ENCODE peak calls at places on chromosomes 3 and 15, in ten cellular contexts. K is sigmoid colon, N is suprapubic skin, E is endothelial cell of umbilical vein, B is breast epithelium, A is ovary, W is uterus, V is lower leg skin, R is Peyer's patch, F is right lobe of liver. I is an unnamed sample.

GRCh38 chr3:188693435-188693834 is 478.3 kb upstream of the TPRG1 start:
- DNase-seq in A (no peak), N (no peak), E (no peak), V (no peak), F (no peak), W (no peak), R (no peak), B (no peak), K (no peak), I (no peak)

GRCh38 chr3:71152039-71152891 is 431.3 kb downstream of the FOXP1 start:
- DNase-seq in K (no peak), W (no peak), E (no peak), N (no peak), V (no peak), F (no peak), A (no peak), R (no peak), B (no peak), I (no peak)

GRCh38 chr3:18732474-18732873 is 307.3 kb upstream of the SATB1 start:
- DNase-seq in B (no peak), R (no peak), W (no peak), V (no peak), A (no peak), N (no peak), K (no peak), F (no peak), E (no peak), I (no peak)

GRCh38 chr15:53193149-53193548 is 403.0 kb upstream of the ONECUT1 start:
- DNase-seq in E (peak), K (no peak), V (no peak), N (no peak), B (no peak), W (no peak), A (no peak), F (no peak), R (no peak), I (no peak)

GRCh38 chr3:76683256-76683655 is 356.6 kb upstream of the ROBO2 start:
- DNase-seq in B (no peak), F (no peak), R (no peak), V (no peak), K (no peak), E (no peak), A (no peak), W (no peak), N (no peak), I (no peak)

GRCh38 chr3:99638244-99638948 is at the start of gene COL8A1:
- DNase-seq in E (peak), B (peak), V (no peak), N (peak), F (no peak), K (peak), W (peak), R (no peak), A (peak), I (no peak)

GRCh38 chr3:5122030-5122740 is at the start of gene ARL8B:
- DNase-seq in F (peak), V (peak), W (peak), N (peak), E (peak), A (peak), B (peak), R (peak), K (peak), I (peak)

GRCh38 chr3:188316021-188316722 is 162.2 kb downstream of the LPP start:
- DNase-seq in K (no peak), A (no peak), E (no peak), R (no peak), V (no peak), W (no peak), B (no peak), F (no peak), N (no peak), I (no peak)

GRCh38 chr3:187775549-187775948 is 30.3 kb upstream of the BCL6 start:
- DNase-seq in A (no peak), V (no peak), W (no peak), B (no peak), F (no peak), R (no peak), N (no peak), K (no peak), E (no peak), I (no peak)

GRCh38 chr3:114241259-114241658 is 3.9 kb upstream of the ZNF80 start:
- DNase-seq in W (no peak), R (no peak), V (no peak), N (no peak), A (no peak), K (no peak), F (no peak), B (no peak), E (no peak), I (no peak)

GRCh38 chr15:100265641-100266035 is 76.1 kb downstream of the ADAMTS17 start:
- DNase-seq in R (no peak), F (no peak), A (no peak), V (peak), K (no peak), B (no peak), E (no peak), W (no peak), N (no peak), I (no peak)

GRCh38 chr3:4474683-4475490 is 7.8 kb upstream of the SUMF1 start:
- DNase-seq in K (no peak), A (no peak), N (no peak), E (peak), F (peak), R (peak), W (no peak), V (no peak), B (no peak), I (peak)

GRCh38 chr3:63687569-63688233 is 35.2 kb downstream of the SNTN start:
- DNase-seq in E (no peak), N (no peak), V (no peak), W (no peak), A (no peak), R (no peak), B (no peak), K (no peak), F (no peak), I (no peak)

GRCh38 chr3:93981649-93982048 is 1.7 kb downstream of the ARL13B start:
- DNase-seq in E (no peak), K (no peak), R (no peak), F (no peak), B (no peak), W (no peak), N (no peak), A (no peak), V (no peak), I (no peak)

GRCh38 chr3:11498646-11499045 is 145.1 kb downstream of the VGLL4 start:
- DNase-seq in B (no peak), K (peak), F (peak), N (no peak), A (peak), W (no peak), E (peak), R (peak), V (no peak), I (no peak)

GRCh38 chr3:129594907-129595390 is 11.5 kb downstream of the PLXND1 start:
- DNase-seq in B (no peak), V (no peak), A (no peak), W (no peak), N (no peak), K (no peak), F (no peak), R (no peak), E (no peak), I (no peak)

GRCh38 chr3:88957751-88958452 is 149.5 kb upstream of the EPHA3 start:
- DNase-seq in A (no peak), N (no peak), K (no peak), E (no peak), W (no peak), V (no peak), B (no peak), F (no peak), R (no peak), I (no peak)

GRCh38 chr3:177379045-177379444 is 181.8 kb upstream of the TBL1XR1 start:
- DNase-seq in V (no peak), B (no peak), N (no peak), F (no peak), K (no peak), A (no peak), W (no peak), E (no peak), R (no peak), I (no peak)

GRCh38 chr15:67998599-67999122 is 55.5 kb upstream of the PIAS1 start:
- DNase-seq in V (peak), R (no peak), K (no peak), E (no peak), N (no peak), W (no peak), F (no peak), B (no peak), A (no peak), I (no peak)

GRCh38 chr3:139326707-139327106 is 17.1 kb upstream of the MRPS22 start:
- DNase-seq in W (no peak), E (no peak), F (no peak), V (peak), K (no peak), N (no peak), A (no peak), B (no peak), R (no peak), I (no peak)

GRCh38 chr15:87268675-87269074 is 987.9 kb downstream of the NTRK3 start:
- DNase-seq in R (no peak), V (no peak), N (no peak), E (no peak), B (no peak), A (no peak), W (no peak), F (no peak), K (no peak), I (no peak)

GRCh38 chr15:75177360-75178071 is 24.2 kb upstream of the C15orf39 start:
- DNase-seq in R (no peak), W (no peak), K (peak), E (no peak), F (no peak), A (no peak), B (no peak), N (no peak), V (no peak), I (no peak)

GRCh38 chr3:138944136-138944658 is 2.7 kb downstream of the FOXL2 start:
- DNase-seq in A (no peak), N (no peak), E (no peak), B (no peak), K (no peak), R (no peak), W (no peak), V (peak), F (no peak), I (no peak)

GRCh38 chr3:99532246-99532645 is 106.1 kb upstream of the COL8A1 start:
- DNase-seq in F (no peak), E (peak), K (no peak), V (no peak), R (no peak), B (no peak), N (no peak), W (no peak), A (no peak), I (no peak)

GRCh38 chr3:171770689-171771620 is 39.3 kb downstream of the PLD1 start:
- DNase-seq in A (peak), W (peak), K (no peak), F (no peak), V (no peak), N (no peak), R (no peak), E (peak), B (peak), I (no peak)

GRCh38 chr3:10119376-10119775 is 3.9 kb downstream of the BRK1 start:
- DNase-seq in B (no peak), R (no peak), E (no peak), N (no peak), K (no peak), F (no peak), A (no peak), V (no peak), W (no peak), I (no peak)

GRCh38 chr3:183917776-183918175 is 33.1 kb upstream of the PARL start:
- DNase-seq in V (no peak), K (no peak), W (no peak), R (no peak), A (no peak), N (no peak), E (no peak), F (no peak), B (no peak), I (no peak)

GRCh38 chr3:114405202-114405601 is 111.4 kb downstream of the TIGIT start:
- DNase-seq in A (no peak), V (no peak), N (no peak), R (no peak), W (no peak), B (no peak), K (no peak), F (no peak), E (no peak), I (no peak)

GRCh38 chr15:51621917-51622268 is 678 bp downstream of the DMXL2 start:
- DNase-seq in F (peak), R (peak), W (peak), V (peak), A (peak), N (peak), K (peak), B (no peak), E (peak), I (no peak)

GRCh38 chr3:23959147-23959900 is 14.2 kb downstream of the NR1D2 start:
- DNase-seq in N (no peak), B (no peak), V (no peak), A (no peak), E (peak), W (no peak), K (no peak), F (no peak), R (no peak), I (no peak)

GRCh38 chr3:125032100-125032643 is 23.6 kb downstream of the HEG1 start:
- DNase-seq in A (no peak), F (no peak), E (peak), R (no peak), V (peak), N (no peak), B (no peak), W (no peak), K (no peak), I (no peak)

GRCh38 chr15:39748276-39748675 is 34.4 kb downstream of the FSIP1 start:
- DNase-seq in E (no peak), R (no peak), V (no peak), W (no peak), B (no peak), F (no peak), N (no peak), K (no peak), A (no peak), I (no peak)

GRCh38 chr3:189573004-189573403 is 58.2 kb upstream of the TP63 start:
- DNase-seq in A (no peak), N (no peak), E (no peak), R (no peak), F (no peak), V (no peak), W (no peak), K (no peak), B (no peak), I (no peak)

GRCh38 chr15:43989938-43990337 is 163.1 kb downstream of the WDR76 start:
- DNase-seq in F (no peak), K (no peak), W (no peak), A (no peak), R (no peak), B (no peak), V (no peak), N (no peak), E (no peak), I (no peak)

GRCh38 chr15:68022061-68022460 is 32.1 kb upstream of the PIAS1 start:
- DNase-seq in W (peak), K (peak), E (no peak), B (no peak), F (no peak), A (no peak), R (no peak), N (no peak), V (no peak), I (no peak)

GRCh38 chr15:66704019-66704782 is 2.2 kb downstream of the SMAD6 start:
- DNase-seq in A (no peak), W (no peak), V (no peak), E (no peak), N (no peak), K (no peak), B (no peak), F (no peak), R (no peak), I (no peak)

GRCh38 chr15:66703540-66703941 is 1.5 kb downstream of the SMAD6 start:
- DNase-seq in N (no peak), A (peak), B (no peak), F (peak), W (no peak), E (no peak), K (no peak), V (no peak), R (no peak), I (no peak)

GRCh38 chr15:66702035-66702769 is at the start of gene SMAD6:
- DNase-seq in B (peak), R (peak), A (peak), N (peak), K (peak), F (peak), W (peak), V (peak), E (peak), I (peak)

GRCh38 chr15:66701422-66702034 is 508 bp upstream of the SMAD6 start:
- DNase-seq in B (peak), F (peak), E (no peak), R (no peak), V (peak), K (peak), W (no peak), N (no peak), A (peak), I (no peak)

GRCh38 chr15:66702770-66703539 is 919 bp downstream of the SMAD6 start:
- DNase-seq in R (no peak), A (peak), F (peak), B (no peak), N (no peak), E (no peak), W (no peak), V (no peak), K (no peak), I (no peak)
- TF ChIP-seq POLR2A in R (no peak), A (no peak), F (no peak), B (no peak), N (no peak), E (no peak), W (no peak), V (no peak), K (no peak), I (no peak)

DNA sequence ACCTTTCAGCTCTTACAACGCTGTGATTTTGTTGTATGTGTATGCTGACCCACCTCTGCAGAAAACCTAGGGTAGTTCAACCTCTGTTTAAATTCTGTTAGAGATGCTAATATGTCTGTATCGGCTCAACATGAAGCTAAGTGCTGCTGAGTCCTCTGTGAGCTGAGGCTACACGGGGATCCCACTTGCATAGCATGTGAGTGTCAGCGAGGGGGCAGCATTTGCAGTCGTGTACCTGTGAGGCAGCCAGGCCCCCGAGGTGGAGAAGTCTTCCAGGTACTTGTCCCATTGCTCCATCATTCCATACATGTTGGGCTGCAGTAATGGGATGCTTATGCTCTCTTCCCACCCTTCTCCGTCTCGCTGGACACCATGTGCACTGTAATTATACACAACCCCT is 3.7 kb downstream of the MKRN2OS start:
- DNase-seq in E (no peak), A (peak), V (no peak), N (no peak), R (no peak), B (no peak), F (no peak), W (no peak), K (no peak), I (no peak)
- TF ChIP-seq CTCF in E (no peak), A (no peak), V (no peak), N (no peak), R (no peak), B (no peak), F (peak), W (peak), K (no peak), I (peak)

GRCh38 chr3:111070772-111071256 is 802 bp upstream of the NECTIN3 start:
- DNase-seq in V (no peak), B (peak), N (peak), F (no peak), A (no peak), E (no peak), K (no peak), R (no peak), W (no peak), I (no peak)
- H3K4me3 ChIP-seq in V (peak), B (peak), N (peak), F (peak), A (peak), E (peak), K (peak), R (peak), W (peak), I (peak)

DNA sequence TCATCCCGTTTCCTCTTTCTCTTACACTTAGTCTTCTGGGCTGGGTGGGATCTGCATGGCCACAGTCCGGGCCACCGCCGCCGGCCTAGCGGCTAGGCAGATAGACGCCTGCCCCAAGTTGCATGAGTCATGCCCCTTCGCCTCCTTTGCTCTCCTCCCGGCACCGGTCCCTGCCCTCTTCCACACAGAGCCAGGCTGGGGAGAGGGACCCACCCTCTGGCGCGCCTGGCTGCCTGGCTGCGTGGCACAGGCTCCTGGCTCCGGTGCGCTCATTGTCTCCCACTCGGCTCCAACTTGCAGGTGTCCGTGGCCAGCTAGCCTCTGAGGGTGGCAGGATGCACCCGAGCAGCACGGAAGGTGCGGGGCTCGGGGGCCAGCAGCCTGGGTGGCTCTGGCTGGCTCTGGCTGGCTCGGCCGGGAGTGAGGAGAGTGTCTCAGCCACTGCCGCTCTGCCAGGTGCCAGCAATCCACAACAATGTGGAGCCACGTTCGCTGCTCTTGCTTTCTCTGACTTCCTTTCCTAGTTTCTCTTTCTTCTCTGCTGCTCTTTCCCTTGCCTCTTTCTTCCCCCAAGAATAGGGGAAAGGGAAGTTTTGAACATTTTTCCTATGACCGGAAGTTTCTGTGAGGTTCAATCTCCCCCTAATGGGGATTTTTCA is 22.4 kb upstream of the MTHFS start:
- DNase-seq in V (no peak), K (no peak), F (no peak), N (no peak), A (no peak), E (no peak), R (no peak), B (no peak), W (no peak), I (no peak)
- TF ChIP-seq POLR2A in V (no peak), K (no peak), F (no peak), N (no peak), A (no peak), E (no peak), R (no peak), B (no peak), W (no peak), I (no peak)

DNA sequence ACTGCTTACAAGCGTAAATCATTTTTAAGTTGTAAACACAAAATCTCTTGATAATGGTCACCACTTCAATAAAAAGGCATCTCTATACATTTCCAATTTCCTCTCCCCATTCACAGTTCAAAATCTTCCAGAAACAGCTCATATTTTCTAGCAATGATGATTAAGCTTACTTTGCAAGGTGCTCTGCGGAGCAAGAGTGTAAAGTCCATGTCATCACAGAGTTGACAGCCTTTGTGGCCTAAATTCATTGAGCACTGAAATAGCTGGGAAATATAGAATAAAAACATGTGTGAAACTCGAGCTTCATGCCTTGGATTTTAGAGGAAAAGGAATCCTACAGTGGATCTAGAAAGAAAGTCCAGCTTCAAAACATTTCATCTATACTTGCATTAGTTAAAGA is 41.8 kb upstream of the ARPP21 start:
- DNase-seq in K (no peak), F (no peak), N (no peak), W (no peak), A (no peak), B (no peak), E (no peak), R (no peak), V (no peak), I (no peak)
- TF ChIP-seq CTCF in K (no peak), F (no peak), N (no peak), W (no peak), A (no peak), B (no peak), E (no peak), R (no peak), V (no peak), I (no peak)

DNA sequence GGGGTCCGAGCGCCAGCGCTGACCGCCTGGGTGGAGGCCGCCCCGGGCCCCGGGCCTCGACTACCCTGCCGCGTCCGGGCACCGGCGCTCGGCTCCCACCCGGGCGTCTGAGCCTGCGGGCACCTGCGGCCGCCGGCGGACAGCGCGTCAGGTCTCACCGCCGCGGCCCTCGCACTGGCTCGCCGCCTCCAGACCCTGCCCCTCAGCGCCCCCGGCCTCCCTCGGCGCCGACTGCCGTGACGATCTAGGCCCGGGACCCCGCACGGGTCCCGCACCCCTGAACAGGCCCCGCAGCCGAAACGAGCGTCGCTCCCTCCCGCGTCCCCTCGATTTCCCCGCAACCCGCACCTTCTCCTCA is 297 bp downstream of the PRC1 start:
- DNase-seq in R (no peak), F (no peak), A (no peak), E (no peak), B (no peak), V (no peak), N (no peak), K (no peak), W (no peak), I (no peak)
- H3K4me3 ChIP-seq in R (peak), F (peak), A (peak), E (peak), B (peak), V (peak), N (peak), K (peak), W (peak), I (peak)

I was measured in esophagus squamous epithelium.